ENCODE peak calls at places on chromosomes 4 and X, in ten cellular contexts. B is cardiac fibroblast, R is fibroblast of mammary gland, C is HFFc6, O is psoas muscle, T is NB4, L is right lobe of liver, Z is upper lobe of left lung, A is AG04449, U is fibroblast of the aortic adventitia. F is an unnamed sample.

GRCh38 chr4:40750461-40751258 is 905 bp downstream of the NSUN7 start:
- DNase-seq in R (no peak), L (no peak), C (no peak), U (peak; percentile 11), B (peak; percentile 5), A (no peak), O (no peak), T (no peak), Z (peak; percentile 26), F (no peak)

GRCh38 chrX:25072247-25072646 is 56.5 kb upstream of the ARX start:
- DNase-seq in B (no peak), R (no peak), Z (no peak), L (no peak), A (no peak), T (peak; percentile 1), C (no peak), U (no peak), O (no peak), F (no peak)

GRCh38 chr4:8920289-8920965 is 48.8 kb upstream of the HMX1 start:
- DNase-seq in T (no peak), A (no peak), C (no peak), O (no peak), R (no peak), Z (no peak), L (no peak), U (no peak), B (no peak), F (no peak)

GRCh38 chr4:88583643-88584470 is 8.4 kb upstream of the HERC3 start:
- DNase-seq in B (no peak), C (no peak), A (no peak), R (peak; percentile 34), T (no peak), O (no peak), U (no peak), L (no peak), Z (no peak), F (no peak)

GRCh38 chrX:138885886-138886285 is 174.4 kb upstream of the FGF13 start:
- DNase-seq in R (peak; percentile 76), L (no peak), U (peak; percentile 54), A (no peak), C (no peak), O (no peak), T (no peak), B (no peak), Z (no peak), F (no peak)

GRCh38 chr4:152307669-152308068 is 228.2 kb downstream of the FBXW7 start:
- DNase-seq in B (no peak), R (no peak), L (no peak), T (no peak), U (no peak), Z (no peak), O (no peak), A (no peak), C (no peak), F (no peak)

GRCh38 chr4:39706829-39707511 is 9.0 kb downstream of the UBE2K start:
- DNase-seq in U (peak; percentile 63), T (no peak), L (no peak), C (no peak), R (no peak), Z (no peak), O (no peak), A (no peak), B (peak; percentile 51), F (no peak)

GRCh38 chr4:75710246-75710645 is 14.1 kb upstream of the USO1 start:
- DNase-seq in R (no peak), C (no peak), U (peak; percentile 28), Z (no peak), T (no peak), B (no peak), A (no peak), L (no peak), O (no peak), F (no peak)

GRCh38 chr4:74675673-74676279 is 118.5 kb downstream of the BTC start:
- DNase-seq in B (peak; percentile 82), U (peak; percentile 83), C (peak; percentile 65), R (peak; percentile 87), L (no peak), O (no peak), Z (no peak), A (peak; percentile 16), T (peak; percentile 53), F (no peak)

GRCh38 chr4:154009191-154009590 is 220.3 kb upstream of the SFRP2 start:
- DNase-seq in C (no peak), L (no peak), Z (no peak), T (peak; percentile 24), R (peak; percentile 88), A (no peak), O (no peak), B (no peak), U (no peak), F (no peak)

GRCh38 chr4:144356941-144357381 is 216.4 kb upstream of the GYPA start:
- DNase-seq in T (no peak), U (no peak), C (no peak), A (no peak), L (no peak), B (peak; percentile 12), O (no peak), Z (no peak), R (no peak), F (no peak)

GRCh38 chr4:3037957-3038451 is 36.3 kb downstream of the HTT-AS start:
- DNase-seq in T (no peak), O (peak; percentile 58), Z (no peak), U (peak; percentile 10), B (peak; percentile 24), L (no peak), A (no peak), C (no peak), R (no peak), F (no peak)

GRCh38 chrX:108309144-108309543 is 129.1 kb downstream of the COL4A6 start:
- DNase-seq in L (no peak), B (peak; percentile 72), O (no peak), Z (no peak), U (peak; percentile 86), R (no peak), A (no peak), C (peak; percentile 18), T (no peak), F (no peak)

GRCh38 chr4:152206185-152206584 is 329.7 kb downstream of the FBXW7 start:
- DNase-seq in R (no peak), O (no peak), T (no peak), L (no peak), B (peak; percentile 22), A (no peak), U (peak; percentile 21), Z (peak; percentile 51), C (no peak), F (no peak)

GRCh38 chr4:108834167-108834566 is 71.3 kb upstream of the ETNPPL start:
- DNase-seq in Z (no peak), O (no peak), C (peak; percentile 68), L (no peak), B (peak; percentile 17), A (no peak), R (peak; percentile 92), T (no peak), U (peak; percentile 12), F (no peak)

GRCh38 chrX:19064175-19064574 is 58.1 kb downstream of the ADGRG2 start:
- DNase-seq in C (no peak), Z (no peak), U (peak; percentile 14), R (peak; percentile 62), O (no peak), A (no peak), L (no peak), B (peak; percentile 6), T (peak; percentile 13), F (no peak)

GRCh38 chrX:75038925-75039324 is 113.7 kb upstream of the NEXMIF start:
- DNase-seq in Z (no peak), L (no peak), O (no peak), A (no peak), B (peak; percentile 24), U (peak; percentile 30), T (peak; percentile 59), R (peak; percentile 18), C (peak; percentile 1), F (no peak)

GRCh38 chr4:85842540-85842939 is 367.6 kb downstream of the ARHGAP24 start:
- DNase-seq in B (no peak), L (no peak), C (no peak), Z (peak; percentile 50), U (no peak), R (peak; percentile 28), T (peak; percentile 54), A (no peak), O (no peak), F (no peak)

GRCh38 chrX:54492340-54492739 is 3.7 kb downstream of the FGD1 start:
- DNase-seq in L (no peak), Z (no peak), C (peak; percentile 58), A (no peak), R (peak; percentile 77), U (peak; percentile 55), T (no peak), B (peak; percentile 53), O (peak; percentile 70), F (no peak)

GRCh38 chrX:7233632-7234406 is 85.9 kb upstream of the PUDP start:
- DNase-seq in B (peak; percentile 0), T (peak; percentile 17), L (no peak), C (peak; percentile 0), U (peak; percentile 4), R (peak; percentile 6), A (no peak), O (no peak), Z (no peak), F (no peak)
- TF ChIP-seq CTCF in B (no peak), T (no peak), L (no peak), C (no peak), U (no peak), R (no peak), A (no peak), O (no peak), Z (no peak), F (no peak)

GRCh38 chr4:105631818-105632400 is 76.6 kb downstream of the INTS12 start:
- DNase-seq in B (peak; percentile 18), C (no peak), R (peak; percentile 19), L (no peak), Z (no peak), U (peak; percentile 47), A (no peak), O (no peak), T (no peak), F (no peak)
- TF ChIP-seq CTCF in B (no peak), C (peak; percentile 73), R (peak; percentile 42), L (no peak), Z (no peak), U (peak; percentile 53), A (no peak), O (no peak), T (no peak), F (no peak)

DNA sequence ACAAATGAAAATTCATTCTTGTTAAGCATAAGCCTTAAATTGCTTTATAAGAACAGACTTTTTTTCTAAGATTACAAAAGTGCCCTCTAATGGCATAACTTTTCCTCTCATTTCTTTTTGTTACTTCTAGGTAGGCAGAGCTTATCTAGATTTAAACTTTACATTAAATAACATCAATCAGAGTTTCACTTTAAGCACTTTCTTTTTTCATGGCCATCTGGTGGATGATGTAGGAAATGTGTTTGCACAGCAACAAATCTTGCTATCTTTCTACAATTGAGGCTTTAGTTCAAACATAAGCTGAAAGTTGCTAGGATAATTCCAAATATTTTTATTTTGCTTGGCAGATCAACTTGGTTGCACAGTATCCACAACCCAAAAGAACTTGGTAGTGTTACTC is 22.1 kb downstream of the NDNF start:
- DNase-seq in C (no peak), O (no peak), Z (no peak), B (no peak), T (no peak), U (peak; percentile 27), L (no peak), R (no peak), A (no peak), F (no peak)
- TF ChIP-seq CTCF in C (peak; percentile 70), O (peak; percentile 12), Z (peak; percentile 17), B (peak; percentile 12), T (peak; percentile 15), U (peak; percentile 44), L (peak; percentile 19), R (peak; percentile 40), A (peak; percentile 12), F (no peak)

GRCh38 chr4:49002931-49003330 is 16.9 kb downstream of the CWH43 start:
- DNase-seq in A (no peak), B (no peak), T (no peak), R (no peak), Z (no peak), C (no peak), L (no peak), U (no peak), O (no peak), F (no peak)
- TF ChIP-seq CTCF in A (no peak), B (no peak), T (no peak), R (no peak), Z (no peak), C (no peak), L (no peak), U (no peak), O (no peak), F (no peak)

F was measured in activated B cell treated with CpG ODN at 0.5 μM for 24 hours.